ENCODE peak calls at places on chromosome 11, in four cellular contexts. W, M, X and I are unnamed samples.

GRCh38 chr11:59247535-59248227 is 35.0 kb upstream of the MPEG1 start:
- DNase-seq in W (no peak), M (no peak), X (peak; percentile 7), I (no peak)

GRCh38 chr11:134514354-134514951 is 102.4 kb upstream of the B3GAT1 start:
- DNase-seq in W (no peak), M (no peak), X (no peak), I (no peak)

GRCh38 chr11:66607126-66607834 is 9.2 kb upstream of the RBM14 start:
- DNase-seq in W (no peak), M (no peak), X (peak; percentile 48), I (no peak)

GRCh38 chr11:46293066-46293465 is 15.6 kb downstream of the CREB3L1 start:
- DNase-seq in W (no peak), M (no peak), X (no peak), I (no peak)

GRCh38 chr11:75500742-75501141 is 25.0 kb downstream of the GDPD5 start:
- DNase-seq in W (no peak), M (no peak), X (no peak), I (no peak)

GRCh38 chr11:1782831-1783724 is 19.4 kb upstream of the CTSD start:
- DNase-seq in W (no peak), M (peak; percentile 96), X (peak; percentile 52), I (no peak)

GRCh38 chr11:6219359-6219758 is 14.0 kb downstream of the C11orf42 start:
- DNase-seq in W (no peak), M (peak; percentile 79), X (peak; percentile 90), I (no peak)

GRCh38 chr11:75164318-75164827 is 13.5 kb downstream of the SLCO2B1 start:
- DNase-seq in W (no peak), M (no peak), X (no peak), I (no peak)

GRCh38 chr11:70574725-70575347 is 176.5 kb downstream of the CTTN start:
- DNase-seq in W (no peak), M (no peak), X (no peak), I (no peak)

GRCh38 chr11:64317325-64317960 is at the start of gene TRMT112:
- DNase-seq in W (peak; percentile 97), M (peak; percentile 99), X (peak; percentile 98), I (peak; percentile 99)
- H2BK5ac ChIP-seq in W (peak within 1 kb of the TSS; percentile 84), M (peak within 1 kb of the TSS; percentile 93), X (peak within 1 kb of the TSS; percentile 89), I (peak within 1 kb of the TSS; percentile 85)

GRCh38 chr11:128533473-128533872 is 53.9 kb downstream of the ETS1 start:
- DNase-seq in W (no peak), M (no peak), X (no peak), I (no peak)
- H2BK5ac ChIP-seq in W (no peak overlapping the region), M (no peak overlapping the region), X (no peak overlapping the region), I (no peak overlapping the region)

GRCh38 chr11:17525570-17525969 is 18.6 kb downstream of the USH1C start:
- DNase-seq in W (no peak), M (no peak), X (no peak), I (no peak)

GRCh38 chr11:17526931-17527660 is 17.1 kb downstream of the USH1C start:
- DNase-seq in W (no peak), M (no peak), X (no peak), I (no peak)

GRCh38 chr11:17528181-17528691 is 16.0 kb downstream of the USH1C start:
- DNase-seq in W (no peak), M (peak; percentile 38), X (peak; percentile 28), I (peak; percentile 24)

GRCh38 chr11:17524221-17524620 is 20.0 kb downstream of the USH1C start:
- DNase-seq in W (no peak), M (no peak), X (no peak), I (no peak)

DNA sequence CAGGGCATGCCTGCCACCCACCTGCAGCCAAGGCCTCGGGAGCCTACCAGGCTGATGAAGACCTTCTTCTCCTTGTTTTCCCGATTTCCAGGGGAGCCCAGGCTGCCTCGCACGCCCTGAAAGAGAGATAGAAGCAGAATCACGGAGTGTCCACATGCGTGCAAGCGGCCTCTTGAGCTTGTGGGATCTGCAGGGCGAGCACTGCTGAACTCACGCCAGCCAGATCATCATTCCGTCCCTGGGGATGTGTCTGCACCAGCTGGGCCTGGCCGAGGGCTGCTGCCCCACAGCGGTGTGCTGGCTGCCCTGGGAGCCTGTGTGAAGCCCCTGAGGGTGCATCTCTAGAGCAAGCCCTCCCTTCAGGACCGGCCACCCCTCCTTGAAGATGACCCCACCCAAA is 17.9 kb downstream of the USH1C start:
- DNase-seq in W (no peak), M (no peak), X (no peak), I (no peak)
- H2BK5ac ChIP-seq in W (no peak overlapping the region), M (no peak overlapping the region), X (no peak overlapping the region), I (no peak overlapping the region)

DNA sequence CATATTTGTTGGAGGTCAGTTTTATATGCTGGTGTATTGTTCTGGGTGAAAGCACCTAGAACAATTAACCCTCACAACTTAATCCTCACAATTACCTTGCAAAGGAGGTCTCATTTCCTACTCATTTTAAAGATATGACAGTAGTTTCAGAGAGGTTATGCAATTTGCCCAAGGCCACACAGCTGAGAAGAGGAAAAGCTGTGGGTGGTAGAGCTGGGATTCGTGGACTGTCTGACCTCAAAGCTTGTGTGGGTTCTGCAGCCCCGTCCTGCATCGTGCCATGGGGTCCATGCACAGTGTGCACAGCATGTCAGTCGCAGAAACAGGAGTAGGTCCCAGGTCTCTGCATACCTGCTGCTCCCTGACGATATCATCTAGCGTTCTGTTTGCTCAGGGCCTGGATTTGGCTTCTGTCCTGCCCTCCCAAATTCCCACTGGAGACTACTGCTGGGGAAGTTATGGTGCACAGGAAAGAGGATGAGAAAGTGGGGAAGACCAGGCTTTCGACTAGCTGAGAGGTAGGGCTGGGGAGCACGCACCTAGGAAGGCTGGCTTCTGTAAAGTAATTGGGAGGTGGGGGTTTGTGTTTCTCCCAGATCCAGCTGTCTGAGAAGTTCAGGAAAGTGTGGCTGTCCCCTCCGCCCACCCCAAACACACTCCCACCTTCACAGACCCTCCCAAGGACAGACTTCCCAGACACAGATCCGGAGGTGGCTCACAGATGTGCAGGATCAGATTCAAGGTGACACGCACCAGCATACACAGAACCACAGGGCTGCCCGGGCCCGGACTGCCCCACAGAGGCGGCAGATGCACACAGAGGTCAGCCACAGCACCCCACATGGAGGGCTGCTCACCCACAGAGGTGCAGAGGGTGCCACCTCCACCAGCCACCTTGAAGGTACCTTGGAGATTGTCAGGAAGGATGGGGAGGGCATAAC is 2.0 kb downstream of the BACE1 start:
- DNase-seq in W (no peak), M (no peak), X (no peak), I (no peak)
- H2BK5ac ChIP-seq in W (no peak overlapping the region), M (no peak overlapping the region), X (no peak overlapping the region), I (no peak overlapping the region)